ENCODE peak calls at places on chromosomes 6 and 20, in ten cellular contexts. One of them, this sample, is unnamed.

GRCh38 chr6:37321516-37321915 is 32.3 kb upstream of the RNF8 start:
- DNase-seq in GM10248: no peak
- DNase-seq in breast epithelium: no peak
- DNase-seq in IMR-90: no peak
- DNase-seq in stomach: no peak
- DNase-seq in BJ: no peak
- DNase-seq in type B pancreatic cell: no peak
- DNase-seq in GM20000: no peak
- DNase-seq in left ventricle myocardium inferior: no peak
- DNase-seq in ovary: no peak
- DNase-seq in this sample: no peak

GRCh38 chr6:63844287-63844686 is 208.7 kb downstream of the PHF3 start:
- DNase-seq in GM10248: no peak
- DNase-seq in breast epithelium: no peak
- DNase-seq in IMR-90: peak; percentile 96
- DNase-seq in stomach: no peak
- DNase-seq in BJ: no peak
- DNase-seq in type B pancreatic cell: no peak
- DNase-seq in GM20000: no peak
- DNase-seq in left ventricle myocardium inferior: no peak
- DNase-seq in ovary: no peak
- DNase-seq in this sample: no peak

GRCh38 chr6:38208028-38208427 is 388.5 kb downstream of the ZFAND3 start:
- DNase-seq in GM10248: no peak
- DNase-seq in breast epithelium: no peak
- DNase-seq in IMR-90: no peak
- DNase-seq in stomach: no peak
- DNase-seq in BJ: no peak
- DNase-seq in type B pancreatic cell: no peak
- DNase-seq in GM20000: no peak
- DNase-seq in left ventricle myocardium inferior: no peak
- DNase-seq in ovary: no peak
- DNase-seq in this sample: no peak

GRCh38 chr6:14635195-14635594 is 517.6 kb downstream of the CD83 start:
- DNase-seq in GM10248: peak; percentile 24
- DNase-seq in breast epithelium: no peak
- DNase-seq in IMR-90: no peak
- DNase-seq in stomach: peak; percentile 36
- DNase-seq in BJ: no peak
- DNase-seq in type B pancreatic cell: no peak
- DNase-seq in GM20000: no peak
- DNase-seq in left ventricle myocardium inferior: no peak
- DNase-seq in ovary: no peak
- DNase-seq in this sample: no peak

GRCh38 chr20:46939031-46939430 is 44.4 kb downstream of the EYA2 start:
- DNase-seq in GM10248: no peak
- DNase-seq in breast epithelium: no peak
- DNase-seq in IMR-90: no peak
- DNase-seq in stomach: no peak
- DNase-seq in BJ: no peak
- DNase-seq in type B pancreatic cell: no peak
- DNase-seq in GM20000: no peak
- DNase-seq in left ventricle myocardium inferior: no peak
- DNase-seq in ovary: no peak
- DNase-seq in this sample: no peak

GRCh38 chr20:36120991-36121390 is 33.5 kb upstream of the EPB41L1 start:
- DNase-seq in GM10248: no peak
- DNase-seq in breast epithelium: no peak
- DNase-seq in IMR-90: no peak
- DNase-seq in stomach: no peak
- DNase-seq in BJ: no peak
- DNase-seq in type B pancreatic cell: no peak
- DNase-seq in GM20000: no peak
- DNase-seq in left ventricle myocardium inferior: no peak
- DNase-seq in ovary: no peak
- DNase-seq in this sample: no peak

GRCh38 chr6:135180458-135181332 is at the start of gene MYB:
- DNase-seq in GM10248: peak; percentile 87
- DNase-seq in breast epithelium: peak; percentile 58
- DNase-seq in IMR-90: peak; percentile 38
- DNase-seq in stomach: peak; percentile 54
- DNase-seq in BJ: no peak
- DNase-seq in type B pancreatic cell: peak; percentile 77
- DNase-seq in GM20000: peak; percentile 95
- DNase-seq in left ventricle myocardium inferior: peak; percentile 34
- DNase-seq in ovary: no peak
- DNase-seq in this sample: peak; percentile 75

GRCh38 chr20:9503530-9504251 is 10.7 kb upstream of the LAMP5 start:
- DNase-seq in GM10248: no peak
- DNase-seq in breast epithelium: no peak
- DNase-seq in IMR-90: peak; percentile 45
- DNase-seq in stomach: no peak
- DNase-seq in BJ: no peak
- DNase-seq in type B pancreatic cell: no peak
- DNase-seq in GM20000: no peak
- DNase-seq in left ventricle myocardium inferior: no peak
- DNase-seq in ovary: no peak
- DNase-seq in this sample: no peak

GRCh38 chr6:37940074-37940847 is 120.7 kb downstream of the ZFAND3 start:
- DNase-seq in GM10248: no peak
- DNase-seq in breast epithelium: no peak
- DNase-seq in IMR-90: peak; percentile 75
- DNase-seq in stomach: no peak
- DNase-seq in BJ: no peak
- DNase-seq in type B pancreatic cell: no peak
- DNase-seq in GM20000: no peak
- DNase-seq in left ventricle myocardium inferior: no peak
- DNase-seq in ovary: peak; percentile 37
- DNase-seq in this sample: no peak

GRCh38 chr6:163332575-163332974 is 81.9 kb upstream of the QKI start:
- DNase-seq in GM10248: no peak
- DNase-seq in breast epithelium: no peak
- DNase-seq in IMR-90: no peak
- DNase-seq in stomach: no peak
- DNase-seq in BJ: no peak
- DNase-seq in type B pancreatic cell: no peak
- DNase-seq in GM20000: no peak
- DNase-seq in left ventricle myocardium inferior: no peak
- DNase-seq in ovary: no peak
- DNase-seq in this sample: no peak

GRCh38 chr6:52361347-52361944 is 505 bp upstream of the PAQR8 start:
- DNase-seq in GM10248: peak; percentile 31
- DNase-seq in breast epithelium: no peak
- DNase-seq in IMR-90: peak; percentile 4
- DNase-seq in stomach: no peak
- DNase-seq in BJ: no peak
- DNase-seq in type B pancreatic cell: no peak
- DNase-seq in GM20000: no peak
- DNase-seq in left ventricle myocardium inferior: peak; percentile 19
- DNase-seq in ovary: peak; percentile 39
- DNase-seq in this sample: no peak

GRCh38 chr20:12528591-12529041 is 480.2 kb upstream of the SPTLC3 start:
- DNase-seq in GM10248: no peak
- DNase-seq in breast epithelium: no peak
- DNase-seq in IMR-90: no peak
- DNase-seq in stomach: no peak
- DNase-seq in BJ: no peak
- DNase-seq in type B pancreatic cell: no peak
- DNase-seq in GM20000: no peak
- DNase-seq in left ventricle myocardium inferior: no peak
- DNase-seq in ovary: no peak
- DNase-seq in this sample: no peak

DNA sequence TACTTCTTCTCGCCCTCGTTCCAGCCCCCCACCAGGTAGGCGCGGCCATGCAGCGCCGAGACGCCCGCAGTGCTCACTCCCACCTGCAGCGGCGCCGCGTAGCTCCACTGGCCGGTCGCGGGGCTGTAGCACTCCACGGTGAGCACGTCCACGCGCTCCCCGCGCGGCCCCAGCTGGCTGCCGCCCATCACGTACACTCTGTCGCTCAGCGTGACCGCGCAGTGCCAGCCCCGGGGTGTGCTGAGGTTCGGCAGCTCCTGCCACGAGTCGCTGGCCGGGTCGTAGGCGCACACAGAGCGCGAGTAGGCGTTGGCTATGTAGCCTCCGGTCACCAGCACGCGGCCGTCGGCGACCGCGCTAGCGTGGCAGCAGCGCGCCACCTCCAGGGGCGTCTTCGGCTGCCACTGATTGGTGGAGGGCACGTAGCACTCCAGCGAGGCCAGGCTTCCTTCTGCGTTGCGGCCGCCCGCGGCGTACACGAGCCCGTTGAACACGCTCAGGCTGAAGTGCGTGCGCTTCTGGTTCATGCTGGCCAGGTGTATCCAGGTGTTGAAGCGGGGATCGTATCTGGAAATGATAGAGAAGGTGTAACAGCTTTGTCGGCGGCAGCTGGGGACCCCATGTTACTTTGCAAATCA is 13.7 kb downstream of the KLHL31 start:
- DNase-seq in GM10248: peak; percentile 69
- DNase-seq in breast epithelium: peak; percentile 75
- DNase-seq in IMR-90: peak; percentile 44
- DNase-seq in stomach: peak; percentile 85
- DNase-seq in BJ: no peak
- DNase-seq in type B pancreatic cell: peak; percentile 86
- DNase-seq in GM20000: peak; percentile 56
- DNase-seq in left ventricle myocardium inferior: peak; percentile 53
- DNase-seq in ovary: peak; percentile 38
- DNase-seq in this sample: peak; percentile 43
- TF ChIP-seq CTCF in GM10248: peak; percentile 20
- TF ChIP-seq CTCF in breast epithelium: no peak
- TF ChIP-seq CTCF in IMR-90: peak; percentile 20
- TF ChIP-seq CTCF in stomach: no peak
- TF ChIP-seq CTCF in BJ: peak; percentile 31
- TF ChIP-seq CTCF in type B pancreatic cell: no peak
- TF ChIP-seq CTCF in GM20000: no peak
- TF ChIP-seq CTCF in left ventricle myocardium inferior: peak; percentile 23
- TF ChIP-seq CTCF in ovary: peak; percentile 16
- TF ChIP-seq CTCF in this sample: no peak

GRCh38 chr20:13900506-13900905 is 89.9 kb downstream of the SEL1L2 start:
- DNase-seq in GM10248: no peak
- DNase-seq in breast epithelium: no peak
- DNase-seq in IMR-90: no peak
- DNase-seq in stomach: no peak
- DNase-seq in BJ: no peak
- DNase-seq in type B pancreatic cell: no peak
- DNase-seq in GM20000: no peak
- DNase-seq in left ventricle myocardium inferior: no peak
- DNase-seq in ovary: no peak
- DNase-seq in this sample: no peak

DNA sequence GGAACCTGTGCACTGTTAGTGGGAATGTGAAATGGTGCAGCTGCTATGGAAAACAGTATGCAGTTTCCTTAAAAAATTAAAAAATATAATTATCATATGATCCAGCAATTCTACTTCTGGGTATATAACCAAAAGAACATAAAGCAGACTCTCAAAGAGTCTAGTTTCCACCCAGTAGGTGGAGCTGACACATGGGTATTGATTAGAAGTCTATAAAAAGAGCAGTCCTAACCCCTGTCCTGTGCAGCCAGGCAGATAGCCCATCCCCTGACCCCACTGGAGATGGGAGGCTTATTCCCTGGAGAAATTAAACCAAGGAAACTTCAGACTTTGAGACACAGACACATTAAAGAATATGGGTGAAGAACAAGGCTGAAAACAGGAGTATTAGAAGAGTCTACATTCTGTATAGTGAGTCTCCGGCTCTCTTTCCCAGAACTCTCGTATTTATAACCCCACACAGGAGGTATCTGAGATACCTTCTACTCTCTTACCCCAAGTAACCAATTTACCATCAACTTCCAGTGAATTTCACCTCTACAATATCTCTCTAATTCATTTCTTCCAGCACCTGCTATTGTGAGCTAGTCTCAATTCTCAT is 92.3 kb downstream of the SEL1L2 start:
- DNase-seq in GM10248: peak; percentile 19
- DNase-seq in breast epithelium: no peak
- DNase-seq in IMR-90: no peak
- DNase-seq in stomach: no peak
- DNase-seq in BJ: no peak
- DNase-seq in type B pancreatic cell: no peak
- DNase-seq in GM20000: no peak
- DNase-seq in left ventricle myocardium inferior: no peak
- DNase-seq in ovary: no peak
- DNase-seq in this sample: no peak
- TF ChIP-seq CTCF in GM10248: no peak
- TF ChIP-seq CTCF in breast epithelium: no peak
- TF ChIP-seq CTCF in IMR-90: no peak
- TF ChIP-seq CTCF in stomach: no peak
- TF ChIP-seq CTCF in BJ: peak; percentile 29
- TF ChIP-seq CTCF in type B pancreatic cell: peak; percentile 47
- TF ChIP-seq CTCF in GM20000: no peak
- TF ChIP-seq CTCF in left ventricle myocardium inferior: no peak
- TF ChIP-seq CTCF in ovary: no peak
- TF ChIP-seq CTCF in this sample: no peak

GRCh38 chr6:61809004-61809595 is 476.9 kb downstream of the KHDRBS2 start:
- DNase-seq in GM10248: peak; percentile 6
- DNase-seq in breast epithelium: no peak
- DNase-seq in IMR-90: no peak
- DNase-seq in stomach: no peak
- DNase-seq in BJ: no peak
- DNase-seq in type B pancreatic cell: no peak
- DNase-seq in GM20000: peak; percentile 6
- DNase-seq in left ventricle myocardium inferior: no peak
- DNase-seq in ovary: no peak
- DNase-seq in this sample: no peak
- TF ChIP-seq CTCF in GM10248: peak; percentile 44
- TF ChIP-seq CTCF in breast epithelium: no peak
- TF ChIP-seq CTCF in IMR-90: peak; percentile 43
- TF ChIP-seq CTCF in stomach: no peak
- TF ChIP-seq CTCF in BJ: no peak
- TF ChIP-seq CTCF in type B pancreatic cell: peak; percentile 81
- TF ChIP-seq CTCF in GM20000: no peak
- TF ChIP-seq CTCF in left ventricle myocardium inferior: peak; percentile 43
- TF ChIP-seq CTCF in ovary: no peak
- TF ChIP-seq CTCF in this sample: peak; percentile 57

GRCh38 chr20:29689411-29690225 is 1567.8 kb upstream of the DEFB115 start:
- DNase-seq in GM10248: no peak
- DNase-seq in breast epithelium: no peak
- DNase-seq in IMR-90: no peak
- DNase-seq in stomach: no peak
- DNase-seq in BJ: no peak
- DNase-seq in type B pancreatic cell: no peak
- DNase-seq in GM20000: no peak
- DNase-seq in left ventricle myocardium inferior: peak; percentile 28
- DNase-seq in ovary: no peak
- DNase-seq in this sample: no peak

GRCh38 chr20:29690274-29690673 is 1567.2 kb upstream of the DEFB115 start:
- DNase-seq in GM10248: no peak
- DNase-seq in breast epithelium: no peak
- DNase-seq in IMR-90: no peak
- DNase-seq in stomach: no peak
- DNase-seq in BJ: no peak
- DNase-seq in type B pancreatic cell: no peak
- DNase-seq in GM20000: no peak
- DNase-seq in left ventricle myocardium inferior: no peak
- DNase-seq in ovary: no peak
- DNase-seq in this sample: no peak

DNA sequence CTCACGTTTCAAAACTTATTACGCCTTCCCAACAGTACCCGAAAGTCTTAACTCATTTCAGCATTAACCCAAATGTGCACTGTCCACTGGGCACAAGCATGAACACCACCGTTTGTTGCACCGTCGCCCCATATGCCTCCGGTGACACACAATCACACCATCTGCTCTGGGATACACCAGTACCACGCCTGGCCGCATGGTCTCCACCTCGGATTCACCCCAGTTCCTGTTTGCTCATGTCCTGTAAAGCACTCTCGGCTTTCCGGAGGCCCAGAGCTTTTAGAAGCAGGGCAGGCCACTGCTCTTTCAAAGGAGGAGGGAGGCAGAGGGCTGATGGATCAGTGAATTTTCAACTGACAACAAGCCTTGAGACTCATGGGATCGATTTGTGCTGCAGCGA is 1570.0 kb upstream of the DEFB115 start:
- DNase-seq in GM10248: no peak
- DNase-seq in breast epithelium: no peak
- DNase-seq in IMR-90: no peak
- DNase-seq in stomach: no peak
- DNase-seq in BJ: no peak
- DNase-seq in type B pancreatic cell: no peak
- DNase-seq in GM20000: no peak
- DNase-seq in left ventricle myocardium inferior: no peak
- DNase-seq in ovary: no peak
- DNase-seq in this sample: no peak
- TF ChIP-seq CTCF in GM10248: no peak
- TF ChIP-seq CTCF in breast epithelium: no peak
- TF ChIP-seq CTCF in IMR-90: no peak
- TF ChIP-seq CTCF in stomach: no peak
- TF ChIP-seq CTCF in BJ: no peak
- TF ChIP-seq CTCF in type B pancreatic cell: no peak
- TF ChIP-seq CTCF in GM20000: no peak
- TF ChIP-seq CTCF in left ventricle myocardium inferior: no peak
- TF ChIP-seq CTCF in ovary: no peak
- TF ChIP-seq CTCF in this sample: no peak